ENCODE peak calls at places on chromosomes 3 and 15, in five cellular contexts. One of them, this sample, is unnamed.

GRCh38 chr3:193780810-193781472 is 187.9 kb downstream of the OPA1 start:
- DNase-seq in caudate nucleus: peak
- DNase-seq in hepatocyte: peak
- DNase-seq in coronary artery: no peak
- DNase-seq in keratinocyte: peak
- DNase-seq in this sample: peak

GRCh38 chr3:136195258-136196063 is 674 bp downstream of the MSL2 start:
- DNase-seq in caudate nucleus: peak
- DNase-seq in hepatocyte: peak
- DNase-seq in coronary artery: peak
- DNase-seq in keratinocyte: no peak
- DNase-seq in this sample: peak

GRCh38 chr3:182793663-182794454 is 555 bp downstream of the ATP11B start:
- DNase-seq in caudate nucleus: peak
- DNase-seq in hepatocyte: peak
- DNase-seq in coronary artery: peak
- DNase-seq in keratinocyte: no peak
- DNase-seq in this sample: peak

GRCh38 chr3:129888739-129889138 is 4.8 kb downstream of the TMCC1 start:
- DNase-seq in caudate nucleus: no peak
- DNase-seq in hepatocyte: no peak
- DNase-seq in coronary artery: no peak
- DNase-seq in keratinocyte: no peak
- DNase-seq in this sample: no peak

GRCh38 chr3:184022323-184022722 is 4.6 kb upstream of the ABCC5 start:
- DNase-seq in caudate nucleus: no peak
- DNase-seq in hepatocyte: no peak
- DNase-seq in coronary artery: no peak
- DNase-seq in keratinocyte: no peak
- DNase-seq in this sample: no peak

GRCh38 chr3:130462089-130462488 is 54.9 kb upstream of the COL6A6 start:
- DNase-seq in caudate nucleus: no peak
- DNase-seq in hepatocyte: no peak
- DNase-seq in coronary artery: no peak
- DNase-seq in keratinocyte: no peak
- DNase-seq in this sample: no peak

GRCh38 chr15:45326776-45327175 is 51.6 kb downstream of the GATM start:
- DNase-seq in caudate nucleus: no peak
- DNase-seq in hepatocyte: no peak
- DNase-seq in coronary artery: no peak
- DNase-seq in keratinocyte: no peak
- DNase-seq in this sample: no peak

GRCh38 chr15:99955532-99955931 is 222.3 kb upstream of the LYSMD4 start:
- DNase-seq in caudate nucleus: no peak
- DNase-seq in hepatocyte: no peak
- DNase-seq in coronary artery: no peak
- DNase-seq in keratinocyte: no peak
- DNase-seq in this sample: no peak

GRCh38 chr3:197711973-197712707 is 24.6 kb downstream of the RUBCN start:
- DNase-seq in caudate nucleus: peak
- DNase-seq in hepatocyte: peak
- DNase-seq in coronary artery: peak
- DNase-seq in keratinocyte: peak
- DNase-seq in this sample: peak

GRCh38 chr15:63340353-63340752 is 41.3 kb downstream of the CA12 start:
- DNase-seq in caudate nucleus: no peak
- DNase-seq in hepatocyte: no peak
- DNase-seq in coronary artery: no peak
- DNase-seq in keratinocyte: no peak
- DNase-seq in this sample: no peak

GRCh38 chr3:8420613-8421012 is 81.0 kb upstream of the LMCD1 start:
- DNase-seq in caudate nucleus: no peak
- DNase-seq in hepatocyte: no peak
- DNase-seq in coronary artery: no peak
- DNase-seq in keratinocyte: no peak
- DNase-seq in this sample: no peak

GRCh38 chr15:81239190-81239589 is 42.5 kb downstream of the IL16 start:
- DNase-seq in caudate nucleus: no peak
- DNase-seq in hepatocyte: no peak
- DNase-seq in coronary artery: no peak
- DNase-seq in keratinocyte: no peak
- DNase-seq in this sample: no peak

GRCh38 chr3:69890691-69891090 is 108.8 kb upstream of the SAMMSON start:
- DNase-seq in caudate nucleus: no peak
- DNase-seq in hepatocyte: no peak
- DNase-seq in coronary artery: no peak
- DNase-seq in keratinocyte: no peak
- DNase-seq in this sample: no peak

GRCh38 chr15:92582206-92582605 is 73.4 kb downstream of the FAM174B start:
- DNase-seq in caudate nucleus: no peak
- DNase-seq in hepatocyte: no peak
- DNase-seq in coronary artery: peak
- DNase-seq in keratinocyte: no peak
- DNase-seq in this sample: no peak

DNA sequence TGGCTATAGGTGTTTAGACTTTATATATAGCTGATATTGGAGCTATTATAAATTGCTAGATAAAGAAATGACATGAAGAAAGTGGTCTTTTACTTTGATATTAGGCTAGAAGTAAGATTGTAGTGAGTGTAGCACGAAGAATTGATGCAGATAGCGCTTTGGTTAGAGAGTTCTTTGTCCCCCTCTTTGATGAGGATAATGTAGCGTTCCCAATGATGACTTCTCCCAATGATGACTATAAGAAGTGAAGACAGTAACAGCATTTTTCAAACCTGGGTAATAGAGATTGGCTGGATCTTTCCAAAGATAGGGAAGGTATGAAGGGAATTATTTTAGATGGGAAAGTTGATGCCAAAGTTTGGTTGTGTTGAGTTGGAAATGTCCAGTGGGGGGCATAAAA is 4.3 kb downstream of the MINDY2 start:
- DNase-seq in caudate nucleus: no peak
- DNase-seq in hepatocyte: no peak
- DNase-seq in coronary artery: no peak
- DNase-seq in keratinocyte: no peak
- DNase-seq in this sample: no peak
- H3K27ac ChIP-seq in caudate nucleus: no peak
- H3K27ac ChIP-seq in hepatocyte: no peak
- H3K27ac ChIP-seq in coronary artery: no peak
- H3K27ac ChIP-seq in keratinocyte: no peak
- H3K27ac ChIP-seq in this sample: no peak

DNA sequence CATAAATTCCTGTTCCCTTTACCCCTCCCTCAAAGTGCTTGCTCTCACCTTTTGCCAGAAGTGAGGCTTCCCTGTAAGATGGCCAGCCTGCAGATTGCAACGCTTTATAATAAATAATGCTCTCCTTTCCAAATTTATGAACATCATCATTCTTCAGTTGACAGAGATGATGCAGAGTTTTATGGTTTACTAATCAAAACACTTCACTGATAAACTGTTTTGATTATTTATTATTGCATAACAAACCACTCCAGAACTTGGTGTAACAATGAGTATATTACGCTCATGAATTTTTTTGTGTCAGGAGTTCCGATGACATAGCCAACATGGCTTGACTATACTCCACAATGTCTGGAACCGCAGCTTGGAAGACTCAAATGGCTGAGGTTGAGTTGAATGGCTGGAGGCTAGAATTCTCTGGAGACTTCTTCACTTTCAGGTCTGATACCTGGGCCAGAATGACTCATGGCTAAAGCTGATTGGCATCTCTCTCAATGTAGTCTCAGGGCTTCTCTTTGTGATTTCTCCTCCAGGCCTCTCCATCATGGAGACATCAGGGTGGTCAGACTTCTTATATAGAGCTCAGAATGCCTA is 27.3 kb upstream of the TGFBR2 start:
- DNase-seq in caudate nucleus: no peak
- DNase-seq in hepatocyte: no peak
- DNase-seq in coronary artery: no peak
- DNase-seq in keratinocyte: peak
- DNase-seq in this sample: no peak
- H3K27ac ChIP-seq in caudate nucleus: no peak
- H3K27ac ChIP-seq in hepatocyte: peak
- H3K27ac ChIP-seq in coronary artery: no peak
- H3K27ac ChIP-seq in keratinocyte: peak
- H3K27ac ChIP-seq in this sample: no peak

GRCh38 chr15:26097216-26097615 is 234.1 kb upstream of the ATP10A start:
- DNase-seq in caudate nucleus: no peak
- DNase-seq in hepatocyte: no peak
- DNase-seq in coronary artery: no peak
- DNase-seq in keratinocyte: no peak
- DNase-seq in this sample: no peak
- H3K27ac ChIP-seq in caudate nucleus: no peak
- H3K27ac ChIP-seq in hepatocyte: no peak
- H3K27ac ChIP-seq in coronary artery: no peak
- H3K27ac ChIP-seq in keratinocyte: no peak
- H3K27ac ChIP-seq in this sample: no peak

DNA sequence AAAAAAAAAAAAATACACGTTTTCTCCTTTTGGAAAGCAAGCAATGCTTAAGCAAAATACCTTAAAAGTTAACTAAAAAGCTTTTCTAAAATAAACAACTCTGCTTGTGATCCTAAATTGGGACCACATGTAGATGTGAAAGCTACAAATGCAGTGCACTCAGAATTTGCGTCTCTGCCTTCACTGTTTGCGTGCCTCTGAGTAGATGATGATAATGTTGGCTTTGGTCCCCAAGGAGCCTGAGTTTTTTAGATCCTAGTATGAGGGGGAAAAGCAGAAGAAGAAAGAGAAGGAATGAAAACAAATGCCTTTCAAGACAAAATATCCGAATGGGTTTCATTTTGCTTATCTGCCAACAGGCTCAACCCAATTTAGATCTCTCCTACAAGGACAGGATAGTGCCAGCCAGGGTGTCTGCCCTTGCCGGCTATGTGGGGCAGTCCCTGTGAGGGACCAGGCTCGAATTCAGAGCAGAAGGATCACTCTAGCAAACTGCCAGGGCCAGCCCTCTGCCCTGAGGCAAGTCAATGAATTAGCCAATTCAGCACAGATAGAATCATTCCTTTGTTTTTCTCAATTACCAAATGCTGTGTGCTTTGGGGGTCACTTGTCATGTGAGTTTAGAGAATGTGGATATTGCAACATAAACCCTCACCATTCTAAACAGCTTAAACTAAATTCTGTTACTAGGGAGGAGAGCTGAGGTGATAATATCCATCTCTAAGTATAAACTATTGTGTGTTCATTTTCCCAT is 28.5 kb downstream of the SCG5 start:
- DNase-seq in caudate nucleus: peak
- DNase-seq in hepatocyte: peak
- DNase-seq in coronary artery: no peak
- DNase-seq in keratinocyte: no peak
- DNase-seq in this sample: no peak
- H3K27ac ChIP-seq in caudate nucleus: peak
- H3K27ac ChIP-seq in hepatocyte: peak
- H3K27ac ChIP-seq in coronary artery: no peak
- H3K27ac ChIP-seq in keratinocyte: no peak
- H3K27ac ChIP-seq in this sample: no peak

GRCh38 chr15:101494251-101494796 is 4.8 kb upstream of the PCSK6 start:
- DNase-seq in caudate nucleus: no peak
- DNase-seq in hepatocyte: peak
- DNase-seq in coronary artery: no peak
- DNase-seq in keratinocyte: no peak
- DNase-seq in this sample: no peak
- H3K27ac ChIP-seq in caudate nucleus: peak
- H3K27ac ChIP-seq in hepatocyte: no peak
- H3K27ac ChIP-seq in coronary artery: no peak
- H3K27ac ChIP-seq in keratinocyte: no peak
- H3K27ac ChIP-seq in this sample: no peak

GRCh38 chr3:10743366-10744097 is 72.5 kb upstream of the SLC6A11 start:
- DNase-seq in caudate nucleus: no peak
- DNase-seq in hepatocyte: no peak
- DNase-seq in coronary artery: peak
- DNase-seq in keratinocyte: no peak
- DNase-seq in this sample: no peak

GRCh38 chr3:10740954-10741353 is 75.1 kb upstream of the SLC6A11 start:
- DNase-seq in caudate nucleus: no peak
- DNase-seq in hepatocyte: no peak
- DNase-seq in coronary artery: peak
- DNase-seq in keratinocyte: no peak
- DNase-seq in this sample: no peak

GRCh38 chr3:10745392-10745791 is 70.6 kb upstream of the SLC6A11 start:
- DNase-seq in caudate nucleus: no peak
- DNase-seq in hepatocyte: no peak
- DNase-seq in coronary artery: no peak
- DNase-seq in keratinocyte: no peak
- DNase-seq in this sample: no peak

GRCh38 chr3:10744098-10744465 is 71.9 kb upstream of the SLC6A11 start:
- DNase-seq in caudate nucleus: no peak
- DNase-seq in hepatocyte: no peak
- DNase-seq in coronary artery: no peak
- DNase-seq in keratinocyte: no peak
- DNase-seq in this sample: no peak

DNA sequence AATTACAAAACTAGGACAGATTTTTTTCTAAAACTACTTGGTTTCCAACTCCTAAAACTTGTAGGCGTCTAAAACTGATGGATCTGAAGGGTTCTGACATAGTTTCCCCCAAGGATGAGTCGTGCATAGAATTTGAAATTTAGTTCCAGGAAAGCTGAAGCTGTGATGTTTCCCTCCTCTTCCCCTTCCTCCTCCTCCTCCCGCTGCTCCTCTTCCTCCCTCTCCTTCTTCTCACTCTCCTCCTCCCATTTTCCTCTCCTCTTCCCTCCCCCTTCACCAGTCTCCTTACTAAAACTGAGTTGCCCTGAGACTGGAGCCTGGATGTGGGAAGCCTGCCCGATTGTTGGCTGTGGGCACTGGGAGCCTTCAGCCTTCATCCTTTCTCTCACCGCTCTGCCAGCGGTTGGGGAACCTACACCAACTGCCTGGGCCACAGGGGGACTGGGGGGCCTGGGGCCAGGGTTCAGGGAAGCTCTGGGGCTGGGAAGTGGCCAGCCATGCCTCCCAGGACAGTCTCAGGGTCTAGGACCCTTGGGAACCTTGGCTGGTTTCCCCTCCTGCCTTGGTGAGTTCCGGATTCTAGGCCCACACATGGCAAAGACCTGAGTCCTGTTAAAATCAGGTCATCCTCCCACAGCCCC is 73.9 kb upstream of the SLC6A11 start:
- DNase-seq in caudate nucleus: no peak
- DNase-seq in hepatocyte: no peak
- DNase-seq in coronary artery: peak
- DNase-seq in keratinocyte: no peak
- DNase-seq in this sample: no peak
- H3K27ac ChIP-seq in caudate nucleus: no peak
- H3K27ac ChIP-seq in hepatocyte: no peak
- H3K27ac ChIP-seq in coronary artery: no peak
- H3K27ac ChIP-seq in keratinocyte: no peak
- H3K27ac ChIP-seq in this sample: no peak

GRCh38 chr3:125058529-125058928 is 2.7 kb upstream of the HEG1 start:
- DNase-seq in caudate nucleus: no peak
- DNase-seq in hepatocyte: no peak
- DNase-seq in coronary artery: no peak
- DNase-seq in keratinocyte: no peak
- DNase-seq in this sample: no peak
- H3K27ac ChIP-seq in caudate nucleus: no peak
- H3K27ac ChIP-seq in hepatocyte: no peak
- H3K27ac ChIP-seq in coronary artery: no peak
- H3K27ac ChIP-seq in keratinocyte: no peak
- H3K27ac ChIP-seq in this sample: no peak